ENCODE peak calls at places on chromosomes 1 and 21, in six cellular contexts. One of them, this sample, is unnamed.

GRCh38 chr1:238991730-238992490 is 394.5 kb upstream of the CHRM3 start:
- DNase-seq in uterus: no peak
- DNase-seq in endodermal cell: no peak
- DNase-seq in fibroblast of lung: no peak
- DNase-seq in adrenal gland: no peak
- DNase-seq in right lobe of liver: no peak
- DNase-seq in this sample: no peak

GRCh38 chr1:35637401-35637809 is 3.9 kb downstream of the PSMB2 start:
- DNase-seq in uterus: no peak
- DNase-seq in endodermal cell: no peak
- DNase-seq in fibroblast of lung: peak; percentile 62
- DNase-seq in adrenal gland: no peak
- DNase-seq in right lobe of liver: no peak
- DNase-seq in this sample: no peak

GRCh38 chr21:43902441-43902840 is 37.4 kb downstream of the AGPAT3 start:
- DNase-seq in fibroblast of lung: peak; percentile 92
- DNase-seq in uterus: no peak
- DNase-seq in adrenal gland: peak; percentile 84
- DNase-seq in endodermal cell: no peak
- DNase-seq in right lobe of liver: no peak
- DNase-seq in this sample: no peak

GRCh38 chr1:66533804-66534745 is at the start of gene SGIP1:
- DNase-seq in endodermal cell: peak; percentile 94
- DNase-seq in adrenal gland: no peak
- DNase-seq in right lobe of liver: no peak
- DNase-seq in fibroblast of lung: peak; percentile 72
- DNase-seq in uterus: peak; percentile 64
- DNase-seq in this sample: peak; percentile 80

GRCh38 chr1:29457496-29458368 is 221.4 kb downstream of the PTPRU start:
- DNase-seq in fibroblast of lung: no peak
- DNase-seq in uterus: peak; percentile 4
- DNase-seq in endodermal cell: peak; percentile 24
- DNase-seq in adrenal gland: no peak
- DNase-seq in right lobe of liver: no peak
- DNase-seq in this sample: no peak

GRCh38 chr1:181482521-181483083 is 715 bp upstream of the CACNA1E start:
- DNase-seq in uterus: no peak
- DNase-seq in fibroblast of lung: no peak
- DNase-seq in right lobe of liver: no peak
- DNase-seq in endodermal cell: peak; percentile 89
- DNase-seq in adrenal gland: no peak
- DNase-seq in this sample: no peak

GRCh38 chr1:16229976-16230740 is 6.8 kb downstream of the CPLANE2 start:
- DNase-seq in endodermal cell: no peak
- DNase-seq in right lobe of liver: no peak
- DNase-seq in adrenal gland: no peak
- DNase-seq in uterus: no peak
- DNase-seq in fibroblast of lung: no peak
- DNase-seq in this sample: no peak

GRCh38 chr1:40856116-40856515 is 6.0 kb downstream of the CITED4 start:
- DNase-seq in uterus: no peak
- DNase-seq in right lobe of liver: no peak
- DNase-seq in adrenal gland: no peak
- DNase-seq in fibroblast of lung: no peak
- DNase-seq in endodermal cell: no peak
- DNase-seq in this sample: no peak

GRCh38 chr21:37414292-37415253 is 48.0 kb downstream of the DYRK1A start:
- DNase-seq in adrenal gland: no peak
- DNase-seq in fibroblast of lung: no peak
- DNase-seq in right lobe of liver: no peak
- DNase-seq in endodermal cell: no peak
- DNase-seq in uterus: no peak
- DNase-seq in this sample: no peak

GRCh38 chr1:1283821-1284220 is 3.6 kb downstream of the SCNN1D start:
- DNase-seq in endodermal cell: peak; percentile 74
- DNase-seq in right lobe of liver: no peak
- DNase-seq in adrenal gland: no peak
- DNase-seq in uterus: no peak
- DNase-seq in fibroblast of lung: no peak
- DNase-seq in this sample: no peak

GRCh38 chr1:31183927-31184554 is 55.6 kb downstream of the NKAIN1 start:
- DNase-seq in fibroblast of lung: peak; percentile 52
- DNase-seq in right lobe of liver: no peak
- DNase-seq in adrenal gland: peak; percentile 62
- DNase-seq in endodermal cell: peak; percentile 91
- DNase-seq in uterus: no peak
- DNase-seq in this sample: no peak

GRCh38 chr1:204837440-204838084 is 33.1 kb upstream of the NFASC start:
- DNase-seq in endodermal cell: peak; percentile 95
- DNase-seq in right lobe of liver: no peak
- DNase-seq in fibroblast of lung: peak; percentile 52
- DNase-seq in adrenal gland: peak; percentile 64
- DNase-seq in uterus: peak; percentile 34
- DNase-seq in this sample: no peak

GRCh38 chr1:21966247-21967000 is 10.4 kb upstream of the CELA3B start:
- DNase-seq in endodermal cell: no peak
- DNase-seq in uterus: no peak
- DNase-seq in right lobe of liver: no peak
- DNase-seq in fibroblast of lung: no peak
- DNase-seq in adrenal gland: no peak
- DNase-seq in this sample: no peak

GRCh38 chr1:198123146-198123545 is 33.7 kb upstream of the NEK7 start:
- DNase-seq in fibroblast of lung: peak; percentile 75
- DNase-seq in uterus: no peak
- DNase-seq in endodermal cell: no peak
- DNase-seq in right lobe of liver: no peak
- DNase-seq in adrenal gland: no peak
- DNase-seq in this sample: no peak

GRCh38 chr1:78171736-78172590 is 126.2 kb downstream of the GIPC2 start:
- DNase-seq in uterus: no peak
- DNase-seq in fibroblast of lung: peak; percentile 30
- DNase-seq in right lobe of liver: no peak
- DNase-seq in endodermal cell: no peak
- DNase-seq in adrenal gland: no peak
- DNase-seq in this sample: no peak

GRCh38 chr1:43239484-43239883 is 30.3 kb upstream of the TMEM125 start:
- DNase-seq in adrenal gland: no peak
- DNase-seq in uterus: no peak
- DNase-seq in endodermal cell: no peak
- DNase-seq in fibroblast of lung: no peak
- DNase-seq in right lobe of liver: no peak
- DNase-seq in this sample: no peak

GRCh38 chr1:228351850-228352249 is 54.8 kb downstream of the TRIM11 start:
- DNase-seq in endodermal cell: no peak
- DNase-seq in uterus: no peak
- DNase-seq in adrenal gland: peak; percentile 22
- DNase-seq in right lobe of liver: no peak
- DNase-seq in fibroblast of lung: no peak
- DNase-seq in this sample: peak; percentile 4

GRCh38 chr1:26181586-26182371 is 4.5 kb downstream of the CNKSR1 start:
- DNase-seq in adrenal gland: no peak
- DNase-seq in uterus: no peak
- DNase-seq in endodermal cell: no peak
- DNase-seq in fibroblast of lung: no peak
- DNase-seq in right lobe of liver: no peak
- DNase-seq in this sample: no peak

GRCh38 chr1:94633051-94633450 is 91.5 kb upstream of the F3 start:
- DNase-seq in adrenal gland: no peak
- DNase-seq in uterus: no peak
- DNase-seq in endodermal cell: no peak
- DNase-seq in right lobe of liver: no peak
- DNase-seq in fibroblast of lung: peak; percentile 60
- DNase-seq in this sample: no peak

GRCh38 chr1:41348394-41348793 is 12.8 kb upstream of the FOXO6 start:
- DNase-seq in right lobe of liver: peak; percentile 4
- DNase-seq in adrenal gland: no peak
- DNase-seq in fibroblast of lung: no peak
- DNase-seq in uterus: no peak
- DNase-seq in endodermal cell: peak; percentile 16
- DNase-seq in this sample: no peak

GRCh38 chr21:38037416-38037815 is 121.2 kb upstream of the KCNJ6 start:
- DNase-seq in fibroblast of lung: no peak
- DNase-seq in adrenal gland: no peak
- DNase-seq in right lobe of liver: no peak
- DNase-seq in endodermal cell: no peak
- DNase-seq in uterus: no peak
- DNase-seq in this sample: no peak

GRCh38 chr1:6358144-6358624 is 35.4 kb downstream of the ACOT7 start:
- DNase-seq in uterus: no peak
- DNase-seq in fibroblast of lung: no peak
- DNase-seq in adrenal gland: no peak
- DNase-seq in endodermal cell: peak; percentile 44
- DNase-seq in right lobe of liver: no peak
- DNase-seq in this sample: no peak

GRCh38 chr1:17775796-17776195 is 20.7 kb downstream of the ACTL8 start:
- DNase-seq in fibroblast of lung: no peak
- DNase-seq in uterus: no peak
- DNase-seq in adrenal gland: no peak
- DNase-seq in right lobe of liver: no peak
- DNase-seq in endodermal cell: no peak
- DNase-seq in this sample: no peak

GRCh38 chr1:94803517-94804441 is 16.4 kb upstream of the SLC44A3 start:
- DNase-seq in endodermal cell: no peak
- DNase-seq in right lobe of liver: no peak
- DNase-seq in fibroblast of lung: peak; percentile 52
- DNase-seq in adrenal gland: peak; percentile 52
- DNase-seq in uterus: no peak
- DNase-seq in this sample: no peak

GRCh38 chr1:10398278-10398733 is 558 bp upstream of the PGD start:
- DNase-seq in fibroblast of lung: no peak
- DNase-seq in right lobe of liver: no peak
- DNase-seq in uterus: no peak
- DNase-seq in adrenal gland: no peak
- DNase-seq in endodermal cell: no peak
- DNase-seq in this sample: no peak

GRCh38 chr1:110240476-110241210 is 30.5 kb downstream of the KCNC4 start:
- DNase-seq in uterus: no peak
- DNase-seq in fibroblast of lung: no peak
- DNase-seq in adrenal gland: no peak
- DNase-seq in right lobe of liver: no peak
- DNase-seq in endodermal cell: no peak
- DNase-seq in this sample: no peak

GRCh38 chr1:180179162-180179957 is 24.7 kb downstream of the QSOX1 start:
- DNase-seq in endodermal cell: no peak
- DNase-seq in uterus: no peak
- DNase-seq in fibroblast of lung: no peak
- DNase-seq in adrenal gland: no peak
- DNase-seq in right lobe of liver: no peak
- DNase-seq in this sample: no peak

GRCh38 chr1:151839457-151840409 is at the start of gene C2CD4D:
- DNase-seq in fibroblast of lung: no peak
- DNase-seq in endodermal cell: peak; percentile 93
- DNase-seq in uterus: no peak
- DNase-seq in right lobe of liver: no peak
- DNase-seq in adrenal gland: no peak
- DNase-seq in this sample: no peak

GRCh38 chr1:189597083-189597482 is 880.6 kb downstream of the BRINP3 start:
- DNase-seq in adrenal gland: no peak
- DNase-seq in right lobe of liver: no peak
- DNase-seq in endodermal cell: no peak
- DNase-seq in uterus: no peak
- DNase-seq in fibroblast of lung: no peak
- DNase-seq in this sample: no peak

GRCh38 chr1:19087737-19088594 is 122.1 kb downstream of the UBR4 start:
- DNase-seq in fibroblast of lung: no peak
- DNase-seq in endodermal cell: no peak
- DNase-seq in adrenal gland: no peak
- DNase-seq in uterus: no peak
- DNase-seq in right lobe of liver: no peak
- DNase-seq in this sample: no peak

GRCh38 chr1:64209221-64209620 is 5.8 kb downstream of the UBE2U start:
- DNase-seq in right lobe of liver: no peak
- DNase-seq in uterus: no peak
- DNase-seq in adrenal gland: no peak
- DNase-seq in fibroblast of lung: no peak
- DNase-seq in endodermal cell: no peak
- DNase-seq in this sample: no peak

DNA sequence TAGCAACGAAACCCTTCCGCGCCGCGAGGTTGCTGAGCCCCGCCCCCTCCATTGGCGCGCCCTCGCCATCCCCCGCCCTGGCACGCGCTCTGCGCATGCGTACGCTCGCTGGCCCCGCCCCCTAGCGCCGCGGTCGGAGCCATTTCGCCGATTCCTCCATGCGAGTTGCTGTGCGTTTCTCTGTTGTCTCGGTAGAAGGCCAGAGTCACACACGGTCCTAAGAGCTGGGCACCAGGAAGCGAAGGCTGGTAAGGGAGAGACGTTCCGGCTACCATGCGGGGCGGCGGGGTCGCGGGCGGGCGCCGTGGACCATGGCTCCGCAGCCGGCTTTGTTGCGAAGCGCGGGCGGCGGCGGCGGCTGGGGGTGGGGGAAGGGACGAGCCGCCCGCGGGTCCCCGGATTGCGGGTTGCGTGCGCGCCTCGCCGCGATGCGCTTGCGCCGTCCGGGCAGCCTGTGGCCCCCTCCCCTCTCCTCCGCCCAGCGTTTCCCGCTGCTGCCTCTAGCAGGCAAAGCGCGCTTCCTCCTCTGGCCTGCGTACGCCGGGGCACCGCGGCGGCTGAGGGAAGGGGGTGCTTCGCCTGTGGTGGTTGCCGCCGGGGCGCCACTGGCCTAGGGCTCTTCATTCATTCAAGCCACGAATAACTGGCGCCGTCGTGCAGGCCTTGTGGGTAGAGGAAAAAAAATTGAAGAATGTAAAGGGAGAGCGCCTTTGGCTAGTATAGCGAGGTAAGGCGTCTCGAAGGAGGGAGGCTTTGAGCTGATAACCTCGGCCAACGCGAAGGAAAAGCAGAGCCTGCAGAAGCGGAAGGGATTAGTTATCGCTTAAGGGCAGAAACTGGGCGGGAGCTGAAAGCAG is at the start of gene DHX9:
- DNase-seq in fibroblast of lung: peak; percentile 89
- DNase-seq in adrenal gland: peak; percentile 95
- DNase-seq in uterus: peak; percentile 94
- DNase-seq in endodermal cell: peak; percentile 98
- DNase-seq in right lobe of liver: peak; percentile 96
- DNase-seq in this sample: peak; percentile 96
- TF ChIP-seq CTCF in fibroblast of lung: peak; percentile 25
- TF ChIP-seq CTCF in adrenal gland: no peak
- TF ChIP-seq CTCF in uterus: no peak
- TF ChIP-seq CTCF in endodermal cell: peak; percentile 51
- TF ChIP-seq CTCF in right lobe of liver: no peak
- TF ChIP-seq CTCF in this sample: no peak

GRCh38 chr1:106207185-106207584 is 849.3 kb upstream of the PRMT6 start:
- DNase-seq in right lobe of liver: no peak
- DNase-seq in endodermal cell: no peak
- DNase-seq in fibroblast of lung: no peak
- DNase-seq in uterus: no peak
- DNase-seq in adrenal gland: no peak
- DNase-seq in this sample: no peak
- H3K9me3 ChIP-seq in right lobe of liver: no peaks in the 10 kb centered on the region
- H3K9me3 ChIP-seq in endodermal cell: no peaks in the 10 kb centered on the region
- H3K9me3 ChIP-seq in fibroblast of lung: no peaks in the 10 kb centered on the region
- H3K9me3 ChIP-seq in uterus: no peaks in the 10 kb centered on the region
- H3K9me3 ChIP-seq in adrenal gland: no peaks in the 10 kb centered on the region
- H3K9me3 ChIP-seq in this sample: no peaks in the 10 kb centered on the region

GRCh38 chr1:241848680-241849344 is 808 bp downstream of the EXO1 start:
- DNase-seq in endodermal cell: no peak
- DNase-seq in uterus: no peak
- DNase-seq in fibroblast of lung: no peak
- DNase-seq in adrenal gland: no peak
- DNase-seq in right lobe of liver: no peak
- DNase-seq in this sample: no peak
- H3K4me1 ChIP-seq in endodermal cell: no peaks in the 10 kb centered on the region
- H3K4me1 ChIP-seq in uterus: no peaks in the 10 kb centered on the region
- H3K4me1 ChIP-seq in fibroblast of lung: no peaks in the 10 kb centered on the region
- H3K4me1 ChIP-seq in adrenal gland: peaks cover 11% of the 10 kb centered on the region
- H3K4me1 ChIP-seq in right lobe of liver: no peaks in the 10 kb centered on the region
- H3K4me1 ChIP-seq in this sample: peaks cover 12% of the 10 kb centered on the region

GRCh38 chr1:158112994-158113758 is 67.5 kb upstream of the CD1D start:
- DNase-seq in right lobe of liver: no peak
- DNase-seq in endodermal cell: peak; percentile 85
- DNase-seq in fibroblast of lung: peak; percentile 20
- DNase-seq in adrenal gland: no peak
- DNase-seq in uterus: peak; percentile 37
- DNase-seq in this sample: no peak
- TF ChIP-seq CTCF in right lobe of liver: peak; percentile 33
- TF ChIP-seq CTCF in endodermal cell: peak; percentile 89
- TF ChIP-seq CTCF in fibroblast of lung: peak; percentile 7
- TF ChIP-seq CTCF in adrenal gland: no peak
- TF ChIP-seq CTCF in uterus: peak; percentile 39
- TF ChIP-seq CTCF in this sample: peak; percentile 71